ENCODE peak calls at places on chromosomes 11 and 22, in eight cellular contexts. M, S, H, B, E, X, D and K are unnamed samples.

GRCh38 chr11:64124147-64124546 is 41.8 kb downstream of the MACROD1 start:
- ATAC-seq in H (no peak), E (no peak), S (no peak), D (no peak), M (no peak), B (no peak), X (no peak), K (no peak)

GRCh38 chr22:22812031-22812905 is 75.3 kb upstream of the IGLL5 start:
- ATAC-seq in H (no peak), E (no peak), S (no peak), B (no peak), D (no peak), M (no peak), X (no peak), K (peak; percentile 85)

GRCh38 chr22:33539202-33539901 is 380.9 kb downstream of the LARGE1 start:
- ATAC-seq in S (peak; percentile 80), M (no peak), D (no peak), B (no peak), E (no peak), H (no peak), X (no peak), K (no peak)

GRCh38 chr11:60914620-60915249 is 777 bp downstream of the TMEM109 start:
- ATAC-seq in M (peak; percentile 22), E (peak; percentile 31), X (peak; percentile 7), S (no peak), D (peak; percentile 44), B (peak; percentile 29), H (peak; percentile 73), K (peak; percentile 10)

GRCh38 chr22:36359172-36359973 is 28.4 kb downstream of the MYH9 start:
- ATAC-seq in H (no peak), B (no peak), M (no peak), E (no peak), D (no peak), X (no peak), S (peak; percentile 33), K (peak; percentile 89)

GRCh38 chr11:14371249-14371648 is 12.3 kb upstream of the RRAS2 start:
- ATAC-seq in B (no peak), H (no peak), X (peak; percentile 60), S (no peak), E (no peak), M (peak; percentile 31), D (no peak), K (no peak)

GRCh38 chr22:40112595-40112994 is 65.1 kb upstream of the TNRC6B start:
- ATAC-seq in D (no peak), B (no peak), H (no peak), X (no peak), S (no peak), M (no peak), E (no peak), K (no peak)

GRCh38 chr22:50403701-50404101 is 60.6 kb downstream of the PPP6R2 start:
- ATAC-seq in X (no peak), H (peak; percentile 24), M (no peak), D (peak; percentile 49), B (no peak), E (peak; percentile 17), S (no peak), K (no peak)

GRCh38 chr11:119434531-119435330 is 11.8 kb upstream of the THY1 start:
- ATAC-seq in H (no peak), B (no peak), D (no peak), X (no peak), M (no peak), E (no peak), S (no peak), K (no peak)

GRCh38 chr11:14544611-14545010 is 24.4 kb upstream of the PSMA1 start:
- ATAC-seq in D (peak; percentile 54), M (peak; percentile 76), S (no peak), H (no peak), B (peak; percentile 89), X (peak; percentile 68), E (no peak), K (peak; percentile 39)

GRCh38 chr11:111334495-111335123 is 36.3 kb downstream of the POU2AF3 start:
- ATAC-seq in S (no peak), E (no peak), B (no peak), D (peak; percentile 63), H (no peak), X (no peak), M (no peak), K (no peak)

GRCh38 chr22:45756558-45756957 is 84.9 kb downstream of the ATXN10 start:
- ATAC-seq in H (no peak), S (no peak), X (no peak), D (no peak), M (no peak), E (no peak), B (no peak), K (no peak)

GRCh38 chr11:31424652-31425051 is 55.0 kb downstream of the DNAJC24 start:
- ATAC-seq in H (no peak), S (no peak), E (no peak), X (no peak), D (no peak), B (no peak), M (no peak), K (no peak)

GRCh38 chr11:65213322-65214211 is 31.8 kb downstream of the CAPN1 start:
- ATAC-seq in X (peak; percentile 38), D (peak; percentile 27), E (no peak), M (peak; percentile 71), H (peak; percentile 27), S (no peak), B (peak; percentile 76), K (peak; percentile 34)